ENCODE peak calls at places on chromosomes 7 and 10, in seven cellular contexts. W, G, D, N, K, E and M are unnamed samples.

GRCh38 chr7:34247468-34247867 is 342.1 kb downstream of the BMPER start:
- DNase-seq in E (peak; percentile 42), D (peak; percentile 32), W (no peak), K (no peak), G (no peak), N (no peak), M (no peak)

GRCh38 chr10:2839081-2839725 is 228.1 kb upstream of the PFKP start:
- DNase-seq in W (no peak), D (peak; percentile 2), K (no peak), E (peak; percentile 4), N (no peak), G (peak; percentile 72), M (peak; percentile 37)

GRCh38 chr10:122955892-122956291 is 1.9 kb upstream of the C10orf88 start:
- DNase-seq in D (no peak), N (no peak), E (no peak), W (no peak), K (no peak), G (no peak), M (no peak)

GRCh38 chr7:39016609-39017008 is 38.9 kb downstream of the POU6F2 start:
- DNase-seq in W (no peak), K (no peak), D (no peak), G (peak; percentile 10), N (no peak), E (no peak), M (peak; percentile 31)

GRCh38 chr7:38463277-38464224 is 167.6 kb downstream of the AMPH start:
- DNase-seq in E (peak; percentile 88), N (peak; percentile 70), D (peak; percentile 19), G (no peak), K (no peak), W (peak; percentile 21), M (peak; percentile 14)

GRCh38 chr7:56048245-56048644 is 3.0 kb downstream of the PSPH start:
- DNase-seq in E (no peak), K (no peak), W (no peak), D (no peak), G (no peak), N (no peak), M (no peak)

GRCh38 chr10:98097611-98098010 is 36.8 kb upstream of the R3HCC1L start:
- DNase-seq in G (peak; percentile 10), N (no peak), D (no peak), K (no peak), W (no peak), E (no peak), M (no peak)

GRCh38 chr7:81079736-81080135 is 160.9 kb upstream of the SEMA3C start:
- DNase-seq in W (no peak), K (no peak), D (peak; percentile 19), E (no peak), N (no peak), G (no peak), M (no peak)

GRCh38 chr10:114767101-114767588 is 54.4 kb upstream of the FHIP2A start:
- DNase-seq in K (no peak), G (no peak), N (no peak), D (peak; percentile 49), E (peak; percentile 36), W (no peak), M (no peak)

GRCh38 chr7:33701189-33701740 is 204.1 kb upstream of the BMPER start:
- DNase-seq in K (no peak), W (no peak), G (peak; percentile 4), D (no peak), E (no peak), N (no peak), M (no peak)

GRCh38 chr7:155930061-155930460 is 117.8 kb upstream of the SHH start:
- DNase-seq in N (no peak), G (no peak), K (no peak), W (no peak), D (no peak), E (no peak), M (no peak)

GRCh38 chr7:106112972-106113421 is 885 bp upstream of the SYPL1 start:
- DNase-seq in D (no peak), N (no peak), G (no peak), E (no peak), W (no peak), K (no peak), M (no peak)

GRCh38 chr10:58473966-58474365 is 38.7 kb upstream of the BICC1 start:
- DNase-seq in D (peak; percentile 52), K (no peak), E (peak; percentile 35), N (no peak), G (no peak), W (no peak), M (no peak)

GRCh38 chr10:89269822-89270483 is 18.4 kb upstream of the LIPA start:
- DNase-seq in G (no peak), E (peak; percentile 34), W (no peak), N (no peak), D (no peak), K (no peak), M (no peak)

GRCh38 chr10:71708301-71708703 is 11.3 kb downstream of the C10orf105 start:
- DNase-seq in W (no peak), D (no peak), K (peak; percentile 73), N (no peak), G (peak; percentile 69), E (peak; percentile 53), M (peak; percentile 21)

GRCh38 chr7:134186022-134186421 is 58.9 kb downstream of the LRGUK start:
- DNase-seq in W (no peak), N (no peak), K (no peak), E (no peak), D (peak; percentile 16), G (no peak), M (no peak)

GRCh38 chr7:64877714-64878610 is 25.1 kb upstream of the ZNF273 start:
- DNase-seq in K (peak; percentile 12), G (no peak), W (no peak), E (no peak), D (no peak), N (no peak), M (no peak)

GRCh38 chr7:106068986-106069385 is 43.1 kb downstream of the SYPL1 start:
- DNase-seq in E (peak; percentile 7), W (no peak), D (peak; percentile 62), G (no peak), K (no peak), N (no peak), M (no peak)

GRCh38 chr7:129069021-129069420 is 14.1 kb upstream of the TNPO3 start:
- DNase-seq in E (no peak), K (no peak), D (no peak), W (no peak), G (no peak), N (no peak), M (no peak)

GRCh38 chr7:50347693-50348092 is 43.2 kb downstream of the IKZF1 start:
- DNase-seq in D (no peak), N (no peak), K (no peak), E (no peak), W (no peak), G (no peak), M (no peak)

GRCh38 chr7:11332186-11332864 is 358.7 kb downstream of the PHF14 start:
- DNase-seq in G (no peak), D (no peak), K (no peak), W (no peak), E (no peak), N (no peak), M (no peak)

DNA sequence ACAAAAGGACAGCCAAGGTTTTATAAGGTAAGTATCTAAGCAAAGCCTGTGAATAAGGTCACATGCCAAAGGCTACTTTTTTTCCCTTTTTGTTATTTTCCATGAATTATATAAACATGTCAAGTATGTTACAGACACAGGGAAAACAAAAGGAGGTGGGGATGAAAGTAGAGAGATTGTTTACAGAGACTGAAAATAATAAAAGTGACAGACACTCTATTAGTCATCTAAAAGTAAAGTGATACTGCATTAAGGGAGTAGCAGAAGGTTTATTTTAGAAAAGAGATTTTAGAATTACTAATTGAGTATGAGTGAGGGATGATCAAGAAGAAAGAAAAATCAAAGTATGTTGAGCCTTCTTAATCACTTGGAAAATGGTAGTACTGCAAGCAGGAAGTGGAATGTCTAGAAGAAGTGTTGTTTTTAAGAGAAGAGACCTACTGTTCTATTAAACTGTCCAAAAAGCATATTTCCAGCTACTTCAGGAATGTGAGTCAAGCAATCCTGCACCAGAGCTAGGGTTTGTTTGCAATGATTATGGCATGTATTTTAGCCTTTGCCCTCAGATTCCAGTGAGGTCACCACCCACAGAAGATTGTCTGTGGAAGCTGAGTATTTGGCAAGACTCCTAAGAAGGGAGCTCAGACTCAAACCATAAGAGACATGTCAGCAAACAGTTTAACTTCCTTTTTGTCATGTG is 177.9 kb upstream of the PLXDC2 start:
- DNase-seq in N (peak; percentile 29), G (no peak), K (peak; percentile 23), W (no peak), E (peak; percentile 95), D (peak; percentile 34), M (no peak)
- H3K4me3 ChIP-seq in N (peak overlapping the region; percentile 44), G (no peak overlapping the region), K (peak overlapping the region; percentile 32), W (peak overlapping the region; percentile 47), E (no peak overlapping the region), D (no peak overlapping the region), M (no peak overlapping the region)

DNA sequence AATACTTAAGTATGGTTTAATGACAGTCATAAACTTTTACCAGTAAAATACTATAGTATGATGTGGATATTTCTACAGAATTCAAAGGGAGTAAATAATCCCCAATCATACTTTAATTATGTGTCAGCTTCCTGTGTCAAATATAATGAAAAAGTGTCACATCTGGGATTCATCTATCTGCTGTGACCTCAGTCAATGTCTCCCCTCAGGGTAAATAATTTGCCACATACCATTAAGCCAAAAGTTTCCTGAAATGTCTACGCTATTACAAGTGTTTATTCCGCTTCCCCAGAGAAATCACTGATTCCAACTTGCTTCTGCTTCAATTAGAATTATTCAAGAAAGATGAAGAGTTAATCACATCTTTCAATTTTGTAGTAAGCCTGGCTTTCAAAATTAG is 110.4 kb downstream of the ITGA8 start:
- DNase-seq in N (no peak), G (no peak), W (no peak), E (no peak), K (no peak), D (no peak), M (no peak)
- H3K27ac ChIP-seq in N (no peak overlapping the region), G (no peak overlapping the region), W (no peak overlapping the region), E (no peak overlapping the region), K (no peak overlapping the region), D (no peak overlapping the region), M (no peak overlapping the region)

GRCh38 chr10:126226205-126226604 is 162.1 kb downstream of the ADAM12 start:
- DNase-seq in W (no peak), G (no peak), E (no peak), N (no peak), K (no peak), D (no peak), M (no peak)
- H3K27me3 ChIP-seq in W (no peaks in the 10 kb centered on the region), G (no peaks in the 10 kb centered on the region), E (no peaks in the 10 kb centered on the region), N (no peaks in the 10 kb centered on the region), K (peaks cover 4% of the 10 kb centered on the region), D (no peaks in the 10 kb centered on the region), M (no peaks in the 10 kb centered on the region)

GRCh38 chr7:20438248-20438647 is 107.5 kb downstream of the ITGB8 start:
- DNase-seq in E (no peak), N (no peak), K (no peak), W (no peak), D (no peak), G (peak; percentile 45), M (no peak)

GRCh38 chr7:20439384-20439783 is 108.7 kb downstream of the ITGB8 start:
- DNase-seq in G (no peak), W (no peak), N (no peak), K (no peak), E (no peak), D (no peak), M (no peak)

GRCh38 chr7:20440472-20441105 is 109.9 kb downstream of the ITGB8 start:
- DNase-seq in K (no peak), D (no peak), G (peak; percentile 83), E (peak; percentile 66), W (no peak), N (no peak), M (no peak)

GRCh38 chr7:20439786-20440185 is 109.1 kb downstream of the ITGB8 start:
- DNase-seq in W (no peak), E (no peak), G (peak; percentile 42), D (no peak), N (no peak), K (no peak), M (no peak)

GRCh38 chr7:20438665-20439376 is 108.1 kb downstream of the ITGB8 start:
- DNase-seq in D (no peak), W (no peak), K (no peak), N (no peak), G (no peak), E (no peak), M (no peak)
- H3K4me3 ChIP-seq in D (no peak overlapping the region), W (no peak overlapping the region), K (no peak overlapping the region), N (no peak overlapping the region), G (no peak overlapping the region), E (no peak overlapping the region), M (no peak overlapping the region)